ENCODE peak calls at places on chromosomes 11 and 22, in six cellular contexts. One of them, this sample, is unnamed.

GRCh38 chr11:39209966-39210365 is 2249.5 kb downstream of the LRRC4C start:
- DNase-seq in T follicular helper cell: no peak
- DNase-seq in GM12865: no peak
- DNase-seq in gastrocnemius medialis: no peak
- DNase-seq in adipocyte: no peak
- DNase-seq in B cell: no peak
- DNase-seq in this sample: no peak

GRCh38 chr11:16928052-16928451 is 86.2 kb downstream of the PLEKHA7 start:
- DNase-seq in T follicular helper cell: no peak
- DNase-seq in GM12865: no peak
- DNase-seq in gastrocnemius medialis: no peak
- DNase-seq in adipocyte: no peak
- DNase-seq in B cell: no peak
- DNase-seq in this sample: no peak

GRCh38 chr11:24747275-24748251 is 250.7 kb downstream of the LUZP2 start:
- DNase-seq in T follicular helper cell: no peak
- DNase-seq in GM12865: peak
- DNase-seq in gastrocnemius medialis: no peak
- DNase-seq in adipocyte: no peak
- DNase-seq in B cell: no peak
- DNase-seq in this sample: no peak

GRCh38 chr22:24189249-24190158 is 8.2 kb downstream of the SUSD2 start:
- DNase-seq in T follicular helper cell: no peak
- DNase-seq in GM12865: peak
- DNase-seq in gastrocnemius medialis: peak
- DNase-seq in adipocyte: peak
- DNase-seq in B cell: peak
- DNase-seq in this sample: peak

GRCh38 chr22:40044870-40045834 is 50.4 kb downstream of the FAM83F start:
- DNase-seq in T follicular helper cell: peak
- DNase-seq in GM12865: peak
- DNase-seq in gastrocnemius medialis: peak
- DNase-seq in adipocyte: peak
- DNase-seq in B cell: peak
- DNase-seq in this sample: peak

GRCh38 chr11:116693206-116694016 is 79.4 kb downstream of the BUD13 start:
- DNase-seq in T follicular helper cell: no peak
- DNase-seq in GM12865: no peak
- DNase-seq in gastrocnemius medialis: no peak
- DNase-seq in adipocyte: no peak
- DNase-seq in B cell: no peak
- DNase-seq in this sample: no peak

GRCh38 chr11:99148352-99148751 is 127.6 kb downstream of the CNTN5 start:
- DNase-seq in T follicular helper cell: no peak
- DNase-seq in GM12865: no peak
- DNase-seq in gastrocnemius medialis: no peak
- DNase-seq in adipocyte: no peak
- DNase-seq in B cell: no peak
- DNase-seq in this sample: no peak

GRCh38 chr11:61201476-61201875 is 1.8 kb upstream of the PGA3 start:
- DNase-seq in T follicular helper cell: no peak
- DNase-seq in GM12865: peak
- DNase-seq in gastrocnemius medialis: no peak
- DNase-seq in adipocyte: no peak
- DNase-seq in B cell: no peak
- DNase-seq in this sample: no peak

GRCh38 chr22:17791196-17791595 is 16.9 kb upstream of the BID start:
- DNase-seq in T follicular helper cell: no peak
- DNase-seq in GM12865: no peak
- DNase-seq in gastrocnemius medialis: no peak
- DNase-seq in adipocyte: no peak
- DNase-seq in B cell: no peak
- DNase-seq in this sample: peak

GRCh38 chr11:13760115-13760514 is 91.6 kb downstream of the FAR1 start:
- DNase-seq in T follicular helper cell: no peak
- DNase-seq in GM12865: no peak
- DNase-seq in gastrocnemius medialis: no peak
- DNase-seq in adipocyte: no peak
- DNase-seq in B cell: no peak
- DNase-seq in this sample: no peak

GRCh38 chr11:40099391-40100169 is 1359.9 kb downstream of the LRRC4C start:
- DNase-seq in T follicular helper cell: no peak
- DNase-seq in GM12865: no peak
- DNase-seq in gastrocnemius medialis: no peak
- DNase-seq in adipocyte: no peak
- DNase-seq in B cell: no peak
- DNase-seq in this sample: no peak

GRCh38 chr11:11620251-11620965 is 1.4 kb downstream of the GALNT18 start:
- DNase-seq in T follicular helper cell: no peak
- DNase-seq in GM12865: peak
- DNase-seq in gastrocnemius medialis: no peak
- DNase-seq in adipocyte: peak
- DNase-seq in B cell: peak
- DNase-seq in this sample: peak

GRCh38 chr11:29293825-29294224 is 723.0 kb downstream of the KCNA4 start:
- DNase-seq in T follicular helper cell: no peak
- DNase-seq in GM12865: peak
- DNase-seq in gastrocnemius medialis: no peak
- DNase-seq in adipocyte: peak
- DNase-seq in B cell: no peak
- DNase-seq in this sample: no peak

GRCh38 chr11:44066732-44067131 is 662 bp downstream of the ACCS start:
- DNase-seq in T follicular helper cell: no peak
- DNase-seq in GM12865: no peak
- DNase-seq in gastrocnemius medialis: no peak
- DNase-seq in adipocyte: peak
- DNase-seq in B cell: no peak
- DNase-seq in this sample: no peak

GRCh38 chr22:25508161-25508560 is 56.3 kb upstream of the GRK3 start:
- DNase-seq in T follicular helper cell: no peak
- DNase-seq in GM12865: no peak
- DNase-seq in gastrocnemius medialis: no peak
- DNase-seq in adipocyte: no peak
- DNase-seq in B cell: no peak
- DNase-seq in this sample: no peak

GRCh38 chr11:119422505-119423416 is at the start of gene THY1:
- DNase-seq in T follicular helper cell: no peak
- DNase-seq in GM12865: no peak
- DNase-seq in gastrocnemius medialis: no peak
- DNase-seq in adipocyte: peak
- DNase-seq in B cell: no peak
- DNase-seq in this sample: no peak

GRCh38 chr11:79431535-79431934 is 9.3 kb downstream of the TENM4 start:
- DNase-seq in T follicular helper cell: no peak
- DNase-seq in GM12865: no peak
- DNase-seq in gastrocnemius medialis: no peak
- DNase-seq in adipocyte: no peak
- DNase-seq in B cell: no peak
- DNase-seq in this sample: no peak

GRCh38 chr11:44110231-44110679 is 14.8 kb downstream of the EXT2 start:
- DNase-seq in T follicular helper cell: peak
- DNase-seq in GM12865: peak
- DNase-seq in gastrocnemius medialis: peak
- DNase-seq in adipocyte: peak
- DNase-seq in B cell: peak
- DNase-seq in this sample: no peak

GRCh38 chr22:44354288-44354687 is 41.5 kb upstream of the SHISAL1 start:
- DNase-seq in T follicular helper cell: no peak
- DNase-seq in GM12865: no peak
- DNase-seq in gastrocnemius medialis: no peak
- DNase-seq in adipocyte: no peak
- DNase-seq in B cell: no peak
- DNase-seq in this sample: no peak

GRCh38 chr11:122634507-122634906 is 21.0 kb upstream of the UBASH3B start:
- DNase-seq in T follicular helper cell: no peak
- DNase-seq in GM12865: no peak
- DNase-seq in gastrocnemius medialis: no peak
- DNase-seq in adipocyte: peak
- DNase-seq in B cell: no peak
- DNase-seq in this sample: no peak

GRCh38 chr11:75342966-75343870 is 8.2 kb downstream of the ARRB1 start:
- DNase-seq in T follicular helper cell: no peak
- DNase-seq in GM12865: no peak
- DNase-seq in gastrocnemius medialis: no peak
- DNase-seq in adipocyte: no peak
- DNase-seq in B cell: no peak
- DNase-seq in this sample: no peak

GRCh38 chr11:78535920-78536319 is 38.7 kb downstream of the NARS2 start:
- DNase-seq in T follicular helper cell: no peak
- DNase-seq in GM12865: no peak
- DNase-seq in gastrocnemius medialis: no peak
- DNase-seq in adipocyte: no peak
- DNase-seq in B cell: no peak
- DNase-seq in this sample: no peak

GRCh38 chr11:94799726-94800125 is 31.6 kb downstream of the AMOTL1 start:
- DNase-seq in T follicular helper cell: no peak
- DNase-seq in GM12865: no peak
- DNase-seq in gastrocnemius medialis: no peak
- DNase-seq in adipocyte: no peak
- DNase-seq in B cell: no peak
- DNase-seq in this sample: no peak

GRCh38 chr22:21857501-21857914 is 9.9 kb downstream of the MAPK1 start:
- DNase-seq in T follicular helper cell: no peak
- DNase-seq in GM12865: peak
- DNase-seq in gastrocnemius medialis: no peak
- DNase-seq in adipocyte: peak
- DNase-seq in B cell: no peak
- DNase-seq in this sample: no peak

GRCh38 chr11:62508336-62509058 is 38.1 kb downstream of the AHNAK start:
- DNase-seq in T follicular helper cell: no peak
- DNase-seq in GM12865: peak
- DNase-seq in gastrocnemius medialis: peak
- DNase-seq in adipocyte: peak
- DNase-seq in B cell: peak
- DNase-seq in this sample: peak

GRCh38 chr11:12602421-12602820 is 71.8 kb upstream of the TEAD1 start:
- DNase-seq in T follicular helper cell: no peak
- DNase-seq in GM12865: no peak
- DNase-seq in gastrocnemius medialis: no peak
- DNase-seq in adipocyte: no peak
- DNase-seq in B cell: no peak
- DNase-seq in this sample: no peak

GRCh38 chr11:74417379-74417804 is 19.2 kb upstream of the PGM2L1 start:
- DNase-seq in T follicular helper cell: no peak
- DNase-seq in GM12865: no peak
- DNase-seq in gastrocnemius medialis: no peak
- DNase-seq in adipocyte: no peak
- DNase-seq in B cell: no peak
- DNase-seq in this sample: no peak

GRCh38 chr22:45537734-45538181 is 35.1 kb downstream of the FBLN1 start:
- DNase-seq in T follicular helper cell: no peak
- DNase-seq in GM12865: no peak
- DNase-seq in gastrocnemius medialis: no peak
- DNase-seq in adipocyte: peak
- DNase-seq in B cell: no peak
- DNase-seq in this sample: peak

GRCh38 chr11:122649133-122649532 is 6.4 kb upstream of the UBASH3B start:
- DNase-seq in T follicular helper cell: no peak
- DNase-seq in GM12865: no peak
- DNase-seq in gastrocnemius medialis: no peak
- DNase-seq in adipocyte: no peak
- DNase-seq in B cell: no peak
- DNase-seq in this sample: no peak

GRCh38 chr11:2912498-2912897 is 16.7 kb downstream of the PHLDA2 start:
- DNase-seq in T follicular helper cell: no peak
- DNase-seq in GM12865: no peak
- DNase-seq in gastrocnemius medialis: no peak
- DNase-seq in adipocyte: peak
- DNase-seq in B cell: peak
- DNase-seq in this sample: no peak

GRCh38 chr11:78809931-78810481 is 235.3 kb upstream of the NARS2 start:
- DNase-seq in T follicular helper cell: no peak
- DNase-seq in GM12865: no peak
- DNase-seq in gastrocnemius medialis: no peak
- DNase-seq in adipocyte: peak
- DNase-seq in B cell: no peak
- DNase-seq in this sample: no peak

GRCh38 chr11:128567130-128567529 is 20.2 kb downstream of the ETS1 start:
- DNase-seq in T follicular helper cell: no peak
- DNase-seq in GM12865: no peak
- DNase-seq in gastrocnemius medialis: no peak
- DNase-seq in adipocyte: no peak
- DNase-seq in B cell: no peak
- DNase-seq in this sample: no peak

GRCh38 chr11:26730711-26731460 is 9.0 kb upstream of the SLC5A12 start:
- DNase-seq in T follicular helper cell: no peak
- DNase-seq in GM12865: no peak
- DNase-seq in gastrocnemius medialis: no peak
- DNase-seq in adipocyte: peak
- DNase-seq in B cell: no peak
- DNase-seq in this sample: no peak